ENCODE peak calls at places on chromosomes 3 and 15, in four cellular contexts. A is stomach, C is spleen, Y is H1. P is an unnamed sample.

GRCh38 chr15:44782516-44782915 is 46.2 kb downstream of the TRIM69 start:
- DNase-seq in Y (no peak), C (no peak), A (no peak), P (no peak)

GRCh38 chr15:69554321-69554961 is 101.8 kb downstream of the RPLP1 start:
- DNase-seq in C (no peak), A (peak; percentile 40), Y (no peak), P (no peak)

GRCh38 chr15:41494190-41494921 is 682 bp downstream of the ITPKA start:
- DNase-seq in Y (peak; percentile 86), A (peak; percentile 43), C (peak; percentile 84), P (no peak)

GRCh38 chr15:93307513-93307912 is 218.5 kb upstream of the RGMA start:
- DNase-seq in A (no peak), C (no peak), Y (no peak), P (no peak)

GRCh38 chr15:40054746-40055575 is 16.0 kb upstream of the SRP14 start:
- DNase-seq in Y (no peak), C (peak; percentile 90), A (peak; percentile 84), P (no peak)

GRCh38 chr3:97228966-97229365 is 414.6 kb downstream of the EPHA6 start:
- DNase-seq in Y (no peak), C (no peak), A (no peak), P (no peak)

GRCh38 chr15:25236861-25237155 is 202.0 kb downstream of the UBE3A start:
- DNase-seq in Y (no peak), C (no peak), A (no peak), P (no peak)

GRCh38 chr15:68281008-68281407 is 3.5 kb downstream of the FEM1B start:
- DNase-seq in C (no peak), Y (no peak), A (no peak), P (no peak)

GRCh38 chr3:88912294-88913014 is 195.0 kb upstream of the EPHA3 start:
- DNase-seq in A (no peak), C (no peak), Y (peak; percentile 52), P (no peak)

GRCh38 chr3:149992416-149993058 is 21.8 kb upstream of the PFN2 start:
- DNase-seq in A (no peak), Y (peak; percentile 50), C (no peak), P (no peak)

GRCh38 chr3:149983628-149984027 is 12.9 kb upstream of the PFN2 start:
- DNase-seq in Y (no peak), A (no peak), C (no peak), P (no peak)

GRCh38 chr3:149990423-149990953 is 19.8 kb upstream of the PFN2 start:
- DNase-seq in A (no peak), Y (no peak), C (no peak), P (no peak)

DNA sequence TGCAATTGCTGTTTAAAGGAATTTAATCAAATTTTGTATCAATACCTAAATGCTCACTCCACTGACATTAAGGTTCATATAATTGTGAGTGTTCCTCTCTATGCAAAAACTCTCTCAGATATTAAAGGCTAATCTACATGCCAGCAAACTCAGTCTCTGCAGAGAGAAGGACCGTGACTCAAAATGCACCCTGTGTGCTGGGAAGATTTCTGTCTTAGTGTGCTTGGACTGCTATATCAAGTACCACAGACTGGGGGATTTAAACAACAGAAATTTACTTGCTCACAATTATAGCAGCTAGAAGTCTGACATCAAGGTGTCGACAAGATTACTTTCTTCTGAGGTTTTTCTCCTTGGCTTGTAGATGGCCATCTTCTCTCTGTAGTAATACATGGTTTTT is 18.6 kb upstream of the PFN2 start:
- DNase-seq in Y (no peak), C (no peak), A (no peak), P (no peak)
- TF ChIP-seq POLR2AphosphoS5 in Y (no peak), C (no peak), A (no peak), P (no peak)

GRCh38 chr3:71048948-71049347 is 534.6 kb downstream of the FOXP1 start:
- DNase-seq in Y (no peak), C (no peak), A (peak; percentile 41), P (no peak)
- TF ChIP-seq CTCF in Y (no peak), C (no peak), A (no peak), P (no peak)

GRCh38 chr3:184133840-184134745 is 1.1 kb upstream of the EIF2B5 start:
- DNase-seq in A (peak; percentile 84), C (peak; percentile 93), Y (peak; percentile 83), P (peak; percentile 70)
- TF ChIP-seq POLR2A in A (no peak), C (no peak), Y (no peak), P (no peak)

GRCh38 chr3:190504354-190505125 is 9.3 kb upstream of the IL1RAP start:
- DNase-seq in A (no peak), Y (no peak), C (no peak), P (no peak)
- TF ChIP-seq POLR2AphosphoS5 in A (no peak), Y (no peak), C (no peak), P (no peak)

DNA sequence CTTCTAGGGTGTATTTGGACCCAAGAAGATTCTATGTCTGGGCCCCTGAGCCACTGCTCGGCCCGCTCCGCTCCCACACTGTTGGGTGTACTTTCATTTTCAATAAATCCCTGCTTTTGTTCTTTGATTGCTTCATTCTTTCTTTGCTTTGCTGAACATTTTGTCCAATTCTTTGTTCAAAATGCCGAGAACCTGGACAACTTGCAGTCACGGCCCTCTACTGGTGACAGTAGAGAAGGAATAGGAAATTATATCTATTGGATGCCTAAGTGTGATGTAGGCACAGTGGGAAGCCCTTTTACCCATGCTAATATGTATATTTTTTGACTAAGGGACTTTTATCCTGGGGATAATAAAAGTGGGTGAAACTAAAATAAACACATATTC is 340.8 kb downstream of the LRRC3B start:
- DNase-seq in Y (no peak), C (no peak), A (no peak), P (no peak)
- TF ChIP-seq CTCF in Y (no peak), C (no peak), A (no peak), P (no peak)

GRCh38 chr15:34209421-34210282 is at the start of gene KATNBL1:
- DNase-seq in A (peak; percentile 97), Y (peak; percentile 99), C (peak; percentile 99), P (peak; percentile 94)
- TF ChIP-seq POLR2A in A (no peak), Y (peak; percentile 91), C (no peak), P (peak; percentile 42)

DNA sequence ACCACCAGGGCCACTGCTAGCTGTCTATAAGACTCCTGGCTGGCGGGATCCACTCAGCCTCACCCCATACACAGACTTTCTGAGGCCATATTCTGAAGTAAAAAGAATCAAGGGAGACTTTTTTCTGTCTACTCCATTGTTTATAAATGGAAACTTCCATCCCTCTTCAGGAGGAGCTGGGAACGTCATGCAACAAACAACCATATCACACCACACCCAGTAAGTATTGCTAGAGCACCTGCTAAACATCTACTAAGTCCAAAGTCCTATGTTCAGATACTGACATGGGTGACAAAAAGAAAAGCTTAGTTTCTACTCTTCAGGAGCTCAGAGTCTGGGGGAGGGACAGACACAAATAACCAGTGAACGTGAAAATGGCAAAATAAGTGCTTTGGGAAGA is 324.8 kb upstream of the ONECUT1 start:
- DNase-seq in C (no peak), Y (no peak), A (no peak), P (no peak)
- TF ChIP-seq POLR2AphosphoS5 in C (no peak), Y (no peak), A (no peak), P (no peak)

GRCh38 chr3:123734527-123734902 is 149.6 kb downstream of the MYLK start:
- DNase-seq in C (no peak), A (no peak), Y (no peak), P (no peak)
- TF ChIP-seq CTCF in C (no peak), A (no peak), Y (no peak), P (no peak)

GRCh38 chr3:50294492-50295403 is 2.5 kb upstream of the IFRD2 start:
- DNase-seq in A (no peak), Y (no peak), C (no peak), P (no peak)
- TF ChIP-seq POLR2A in A (no peak), Y (no peak), C (no peak), P (no peak)

GRCh38 chr3:138684411-138684810 is 75.8 kb downstream of the FAIM start:
- DNase-seq in Y (no peak), C (no peak), A (no peak), P (no peak)

GRCh38 chr3:138687236-138687635 is 78.7 kb downstream of the FAIM start:
- DNase-seq in C (no peak), Y (no peak), A (no peak), P (no peak)

GRCh38 chr3:138690036-138690435 is 81.5 kb downstream of the FAIM start:
- DNase-seq in C (no peak), A (no peak), Y (no peak), P (no peak)

GRCh38 chr3:138688871-138689299 is 80.3 kb downstream of the FAIM start:
- DNase-seq in C (no peak), A (no peak), Y (no peak), P (no peak)

DNA sequence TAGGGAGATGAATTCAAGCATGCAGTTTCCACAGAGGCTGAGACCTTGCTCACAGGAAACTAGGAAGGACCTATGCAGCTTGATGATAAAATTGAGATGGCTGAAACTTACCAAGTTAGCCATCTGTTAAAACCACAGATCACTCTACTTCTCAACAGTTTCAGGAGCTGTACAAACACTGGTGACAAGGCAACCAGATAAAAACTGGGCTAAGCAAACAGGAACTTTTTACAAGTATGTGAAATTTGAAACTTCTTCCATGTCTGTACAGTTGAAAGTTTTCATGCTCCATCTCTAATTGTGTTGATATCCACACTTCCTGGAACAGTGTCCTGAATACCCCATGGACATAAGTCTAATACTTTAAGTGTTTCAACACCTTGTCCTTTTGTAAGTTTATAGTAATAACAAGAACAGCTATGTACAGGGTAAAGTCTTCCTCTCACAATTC is 78.2 kb downstream of the FAIM start:
- DNase-seq in A (no peak), Y (no peak), C (no peak), P (no peak)
- TF ChIP-seq POLR2AphosphoS5 in A (no peak), Y (no peak), C (no peak), P (no peak)

P was measured in breast epithelium.